ENCODE peak calls at places on chromosomes 2 and 18, in four cellular contexts. One of them, this sample, is unnamed.

GRCh38 chr2:196468394-196468793 is 171.1 kb upstream of the CCDC150 start:
- DNase-seq in IMR-90: no peak
- DNase-seq in HepG2: no peak
- DNase-seq in SK-N-SH: no peak
- DNase-seq in this sample: no peak

GRCh38 chr2:54497738-54498680 is 41.9 kb downstream of the SPTBN1 start:
- DNase-seq in HepG2: peak; percentile 70
- DNase-seq in IMR-90: peak; percentile 23
- DNase-seq in SK-N-SH: no peak
- DNase-seq in this sample: peak; percentile 27

GRCh38 chr18:54829856-54830255 is 1.6 kb downstream of the RAB27B start:
- DNase-seq in SK-N-SH: no peak
- DNase-seq in IMR-90: no peak
- DNase-seq in HepG2: no peak
- DNase-seq in this sample: no peak

GRCh38 chr2:19225931-19226330 is 132.5 kb downstream of the OSR1 start:
- DNase-seq in HepG2: no peak
- DNase-seq in SK-N-SH: no peak
- DNase-seq in IMR-90: no peak
- DNase-seq in this sample: no peak

GRCh38 chr2:60707750-60708371 is 48.2 kb upstream of the PAPOLG start:
- DNase-seq in SK-N-SH: peak; percentile 52
- DNase-seq in IMR-90: peak; percentile 28
- DNase-seq in HepG2: peak; percentile 49
- DNase-seq in this sample: peak; percentile 46

GRCh38 chr18:77650799-77651385 is 401.2 kb downstream of the GALR1 start:
- DNase-seq in SK-N-SH: peak; percentile 85
- DNase-seq in HepG2: peak; percentile 24
- DNase-seq in IMR-90: no peak
- DNase-seq in this sample: peak; percentile 58

GRCh38 chr2:55047677-55048299 is 2.5 kb downstream of the RTN4 start:
- DNase-seq in HepG2: peak; percentile 71
- DNase-seq in SK-N-SH: no peak
- DNase-seq in IMR-90: peak; percentile 39
- DNase-seq in this sample: peak; percentile 55

GRCh38 chr18:32714571-32715148 is 58.2 kb downstream of the KLHL14 start:
- DNase-seq in IMR-90: peak; percentile 51
- DNase-seq in HepG2: peak; percentile 79
- DNase-seq in SK-N-SH: peak; percentile 47
- DNase-seq in this sample: peak; percentile 8

GRCh38 chr2:127640082-127641072 is 5.6 kb upstream of the GPR17 start:
- DNase-seq in SK-N-SH: peak; percentile 72
- DNase-seq in HepG2: peak; percentile 44
- DNase-seq in IMR-90: no peak
- DNase-seq in this sample: no peak

GRCh38 chr2:239770240-239770639 is 254.9 kb downstream of the NDUFA10 start:
- DNase-seq in IMR-90: no peak
- DNase-seq in SK-N-SH: no peak
- DNase-seq in HepG2: no peak
- DNase-seq in this sample: no peak

GRCh38 chr18:58541137-58541788 is 87.6 kb downstream of the ALPK2 start:
- DNase-seq in SK-N-SH: no peak
- DNase-seq in HepG2: no peak
- DNase-seq in IMR-90: peak; percentile 44
- DNase-seq in this sample: peak; percentile 8

GRCh38 chr2:171883275-171883893 is 10.7 kb downstream of the SLC25A12 start:
- DNase-seq in IMR-90: no peak
- DNase-seq in HepG2: no peak
- DNase-seq in SK-N-SH: no peak
- DNase-seq in this sample: no peak

GRCh38 chr2:173963817-173964564 is 1.2 kb downstream of the SP3 start:
- DNase-seq in HepG2: peak; percentile 88
- DNase-seq in IMR-90: peak; percentile 76
- DNase-seq in SK-N-SH: peak; percentile 90
- DNase-seq in this sample: peak; percentile 96

GRCh38 chr18:72922895-72923294 is 55.1 kb upstream of the NETO1 start:
- DNase-seq in IMR-90: no peak
- DNase-seq in HepG2: no peak
- DNase-seq in SK-N-SH: no peak
- DNase-seq in this sample: no peak

GRCh38 chr2:67560818-67561221 is 163.7 kb downstream of the ETAA1 start:
- DNase-seq in IMR-90: peak; percentile 56
- DNase-seq in HepG2: no peak
- DNase-seq in SK-N-SH: peak; percentile 47
- DNase-seq in this sample: no peak

GRCh38 chr2:20588918-20589871 is 61.7 kb downstream of the HS1BP3 start:
- DNase-seq in IMR-90: no peak
- DNase-seq in SK-N-SH: no peak
- DNase-seq in HepG2: no peak
- DNase-seq in this sample: no peak

GRCh38 chr18:23300211-23300887 is 152.7 kb upstream of the RIOK3 start:
- DNase-seq in IMR-90: peak; percentile 41
- DNase-seq in HepG2: no peak
- DNase-seq in SK-N-SH: no peak
- DNase-seq in this sample: no peak

GRCh38 chr2:98559581-98559980 is 48.7 kb downstream of the COA5 start:
- DNase-seq in SK-N-SH: no peak
- DNase-seq in IMR-90: peak; percentile 27
- DNase-seq in HepG2: no peak
- DNase-seq in this sample: no peak

GRCh38 chr18:50240083-50240563 is 26.2 kb downstream of the CFAP53 start:
- DNase-seq in HepG2: no peak
- DNase-seq in SK-N-SH: no peak
- DNase-seq in IMR-90: no peak
- DNase-seq in this sample: no peak

GRCh38 chr2:48397846-48398245 is 132.1 kb upstream of the STON1 start:
- DNase-seq in SK-N-SH: no peak
- DNase-seq in HepG2: no peak
- DNase-seq in IMR-90: no peak
- DNase-seq in this sample: no peak

GRCh38 chr2:150165479-150165878 is 322.0 kb downstream of the RND3 start:
- DNase-seq in IMR-90: no peak
- DNase-seq in HepG2: no peak
- DNase-seq in SK-N-SH: no peak
- DNase-seq in this sample: no peak

GRCh38 chr2:15990151-15991101 is 50.1 kb downstream of the MYCN start:
- DNase-seq in IMR-90: no peak
- DNase-seq in SK-N-SH: no peak
- DNase-seq in HepG2: no peak
- DNase-seq in this sample: no peak

GRCh38 chr2:15988724-15989123 is 48.4 kb downstream of the MYCN start:
- DNase-seq in IMR-90: no peak
- DNase-seq in HepG2: no peak
- DNase-seq in SK-N-SH: no peak
- DNase-seq in this sample: no peak

GRCh38 chr2:15991231-15991630 is 50.9 kb downstream of the MYCN start:
- DNase-seq in SK-N-SH: no peak
- DNase-seq in IMR-90: no peak
- DNase-seq in HepG2: no peak
- DNase-seq in this sample: no peak

GRCh38 chr2:15986644-15987043 is 46.3 kb downstream of the MYCN start:
- DNase-seq in IMR-90: no peak
- DNase-seq in SK-N-SH: no peak
- DNase-seq in HepG2: no peak
- DNase-seq in this sample: no peak

GRCh38 chr2:15989559-15989958 is 49.2 kb downstream of the MYCN start:
- DNase-seq in IMR-90: no peak
- DNase-seq in HepG2: no peak
- DNase-seq in SK-N-SH: no peak
- DNase-seq in this sample: no peak
- TF ChIP-seq RFX5 in IMR-90: no peak
- TF ChIP-seq RFX5 in HepG2: no peak
- TF ChIP-seq RFX5 in SK-N-SH: no peak
- TF ChIP-seq RFX5 in this sample: no peak

GRCh38 chr2:40160730-40161129 is 291.2 kb downstream of the SLC8A1 start:
- DNase-seq in IMR-90: peak; percentile 45
- DNase-seq in SK-N-SH: no peak
- DNase-seq in HepG2: no peak
- DNase-seq in this sample: no peak
- TF ChIP-seq RFX5 in IMR-90: no peak
- TF ChIP-seq RFX5 in SK-N-SH: no peak
- TF ChIP-seq RFX5 in HepG2: no peak
- TF ChIP-seq RFX5 in this sample: no peak

DNA sequence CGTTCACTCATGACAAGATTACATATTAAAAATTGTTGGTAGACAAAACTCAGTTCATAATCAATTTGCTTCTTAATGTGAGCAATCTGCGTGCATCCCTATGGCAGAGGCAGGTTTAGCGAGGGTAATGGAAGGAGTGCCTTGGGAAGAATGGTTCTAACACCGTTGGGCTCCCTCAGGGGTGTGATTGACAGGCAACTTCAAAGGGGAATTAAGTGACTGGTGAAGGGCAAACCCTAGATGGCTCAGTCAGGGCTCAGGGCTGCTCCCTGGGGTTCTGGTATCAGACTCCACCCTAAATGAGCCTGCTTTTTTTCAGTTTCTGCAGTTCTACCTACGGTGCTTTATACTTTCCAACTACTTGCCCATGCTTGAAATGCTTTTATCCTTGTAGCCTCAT is 419.5 kb upstream of the CELF4 start:
- DNase-seq in IMR-90: no peak
- DNase-seq in SK-N-SH: no peak
- DNase-seq in HepG2: no peak
- DNase-seq in this sample: no peak
- TF ChIP-seq RFX5 in IMR-90: no peak
- TF ChIP-seq RFX5 in SK-N-SH: no peak
- TF ChIP-seq RFX5 in HepG2: no peak
- TF ChIP-seq RFX5 in this sample: no peak

GRCh38 chr18:57353940-57354461 is 1.6 kb downstream of the ST8SIA3 start:
- DNase-seq in HepG2: peak; percentile 2
- DNase-seq in IMR-90: peak; percentile 17
- DNase-seq in SK-N-SH: peak; percentile 77
- DNase-seq in this sample: peak; percentile 52
- TF ChIP-seq RFX5 in HepG2: no peak
- TF ChIP-seq RFX5 in IMR-90: no peak
- TF ChIP-seq RFX5 in SK-N-SH: no peak
- TF ChIP-seq RFX5 in this sample: no peak

DNA sequence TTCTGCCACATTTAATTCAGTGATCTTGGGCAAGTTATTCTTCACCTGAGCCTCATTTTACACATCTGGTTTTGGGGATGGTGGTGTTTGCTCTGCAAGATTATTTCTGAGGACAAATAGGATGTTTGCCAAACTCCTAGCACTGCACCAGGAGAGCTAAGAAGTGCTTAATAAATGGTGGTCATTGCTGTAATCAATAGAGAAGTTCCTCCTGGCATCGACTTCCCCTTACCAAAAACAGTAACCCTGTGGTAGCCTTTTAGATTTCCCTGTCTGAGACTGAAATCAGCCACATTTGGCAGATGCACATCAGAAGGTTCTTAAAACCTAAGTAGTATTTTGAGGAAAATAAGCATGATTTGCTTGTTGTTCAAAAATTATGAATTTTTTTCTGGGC is 2.3 kb downstream of the B3GNT2 start:
- DNase-seq in SK-N-SH: no peak
- DNase-seq in HepG2: no peak
- DNase-seq in IMR-90: no peak
- DNase-seq in this sample: no peak
- TF ChIP-seq RFX5 in SK-N-SH: no peak
- TF ChIP-seq RFX5 in HepG2: no peak
- TF ChIP-seq RFX5 in IMR-90: no peak
- TF ChIP-seq RFX5 in this sample: no peak

GRCh38 chr18:13139885-13140450 is 78.6 kb upstream of the LDLRAD4 start:
- DNase-seq in IMR-90: no peak
- DNase-seq in HepG2: peak; percentile 80
- DNase-seq in SK-N-SH: no peak
- DNase-seq in this sample: peak; percentile 12
- TF ChIP-seq RFX5 in IMR-90: no peak
- TF ChIP-seq RFX5 in HepG2: no peak
- TF ChIP-seq RFX5 in SK-N-SH: no peak
- TF ChIP-seq RFX5 in this sample: no peak

DNA sequence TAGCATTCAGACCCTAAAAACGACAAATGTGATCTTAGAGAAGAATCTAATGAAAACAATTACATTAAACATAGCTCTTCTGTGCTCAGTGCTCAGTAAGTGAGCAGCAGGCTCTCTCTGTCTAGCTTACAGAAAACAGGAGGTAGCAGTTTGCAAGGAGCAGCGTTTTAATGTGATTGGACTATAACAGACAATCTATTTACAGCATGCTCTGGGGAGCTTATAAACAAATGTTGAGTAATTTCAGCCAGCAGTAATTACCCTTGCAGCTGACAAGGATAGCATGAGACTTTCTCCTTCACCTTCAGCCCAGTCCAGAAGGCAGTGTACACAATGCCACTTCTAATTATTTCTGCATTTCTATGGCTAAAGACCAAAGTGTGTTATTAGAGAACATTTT is 270.4 kb downstream of the FIGN start:
- DNase-seq in SK-N-SH: peak; percentile 49
- DNase-seq in IMR-90: peak; percentile 2
- DNase-seq in HepG2: no peak
- DNase-seq in this sample: no peak
- TF ChIP-seq RFX5 in SK-N-SH: no peak
- TF ChIP-seq RFX5 in IMR-90: no peak
- TF ChIP-seq RFX5 in HepG2: no peak
- TF ChIP-seq RFX5 in this sample: no peak

GRCh38 chr2:219461061-219461514 is 26.4 kb downstream of the SPEG start:
- DNase-seq in SK-N-SH: peak; percentile 75
- DNase-seq in IMR-90: peak; percentile 17
- DNase-seq in HepG2: no peak
- DNase-seq in this sample: peak; percentile 67

GRCh38 chr2:219458996-219459395 is 24.4 kb downstream of the SPEG start:
- DNase-seq in SK-N-SH: no peak
- DNase-seq in HepG2: no peak
- DNase-seq in IMR-90: no peak
- DNase-seq in this sample: no peak

GRCh38 chr2:219460424-219460926 is 25.8 kb downstream of the SPEG start:
- DNase-seq in HepG2: no peak
- DNase-seq in IMR-90: peak; percentile 85
- DNase-seq in SK-N-SH: peak; percentile 88
- DNase-seq in this sample: peak; percentile 56

GRCh38 chr2:219457784-219458369 is 23.2 kb downstream of the SPEG start:
- DNase-seq in HepG2: no peak
- DNase-seq in SK-N-SH: no peak
- DNase-seq in IMR-90: no peak
- DNase-seq in this sample: peak; percentile 26

GRCh38 chr2:219459460-219460311 is 25.0 kb downstream of the SPEG start:
- DNase-seq in SK-N-SH: peak; percentile 88
- DNase-seq in HepG2: peak; percentile 58
- DNase-seq in IMR-90: peak; percentile 63
- DNase-seq in this sample: peak; percentile 72
- TF ChIP-seq RFX5 in SK-N-SH: no peak
- TF ChIP-seq RFX5 in HepG2: no peak
- TF ChIP-seq RFX5 in IMR-90: no peak
- TF ChIP-seq RFX5 in this sample: no peak

GRCh38 chr2:159285929-159286708 is at the start of gene WDSUB1:
- DNase-seq in SK-N-SH: peak; percentile 64
- DNase-seq in IMR-90: peak; percentile 71
- DNase-seq in HepG2: peak; percentile 74
- DNase-seq in this sample: peak; percentile 48
- TF ChIP-seq RFX5 in SK-N-SH: no peak
- TF ChIP-seq RFX5 in IMR-90: no peak
- TF ChIP-seq RFX5 in HepG2: no peak
- TF ChIP-seq RFX5 in this sample: no peak

GRCh38 chr2:101991731-101992145 is at the start of gene IL1R2:
- DNase-seq in IMR-90: no peak
- DNase-seq in HepG2: no peak
- DNase-seq in SK-N-SH: no peak
- DNase-seq in this sample: no peak
- TF ChIP-seq RFX5 in IMR-90: no peak
- TF ChIP-seq RFX5 in HepG2: no peak
- TF ChIP-seq RFX5 in SK-N-SH: no peak
- TF ChIP-seq RFX5 in this sample: no peak

This sample was measured in K562.